ENCODE peak calls at places on chromosomes 11 and 22, in four cellular contexts. One of them, this sample, is unnamed.

GRCh38 chr22:27978875-27979274 is 59.8 kb upstream of the PITPNB start:
- DNase-seq in right lobe of liver: peak
- DNase-seq in cardiac muscle cell: no peak
- DNase-seq in Peyer's patch: no peak
- DNase-seq in this sample: no peak

GRCh38 chr11:73430326-73430725 is 54.1 kb downstream of the RELT start:
- DNase-seq in right lobe of liver: no peak
- DNase-seq in cardiac muscle cell: no peak
- DNase-seq in Peyer's patch: no peak
- DNase-seq in this sample: no peak

GRCh38 chr11:116600930-116601329 is 171.9 kb downstream of the BUD13 start:
- DNase-seq in right lobe of liver: no peak
- DNase-seq in cardiac muscle cell: no peak
- DNase-seq in Peyer's patch: no peak
- DNase-seq in this sample: no peak

GRCh38 chr11:74195828-74196227 is 24.7 kb downstream of the PPME1 start:
- DNase-seq in right lobe of liver: no peak
- DNase-seq in cardiac muscle cell: no peak
- DNase-seq in Peyer's patch: no peak
- DNase-seq in this sample: no peak

GRCh38 chr22:17865183-17866055 is 91.2 kb upstream of the BID start:
- DNase-seq in right lobe of liver: no peak
- DNase-seq in cardiac muscle cell: no peak
- DNase-seq in Peyer's patch: peak
- DNase-seq in this sample: no peak

GRCh38 chr22:39663751-39664150 is 93.2 kb downstream of the CACNA1I start:
- DNase-seq in right lobe of liver: no peak
- DNase-seq in cardiac muscle cell: no peak
- DNase-seq in Peyer's patch: no peak
- DNase-seq in this sample: peak

GRCh38 chr11:95042906-95043305 is 6.3 kb upstream of the KDM4F start:
- DNase-seq in right lobe of liver: no peak
- DNase-seq in cardiac muscle cell: no peak
- DNase-seq in Peyer's patch: no peak
- DNase-seq in this sample: no peak

GRCh38 chr11:118437736-118438125 is 1.4 kb downstream of the KMT2A start:
- DNase-seq in right lobe of liver: peak
- DNase-seq in cardiac muscle cell: peak
- DNase-seq in Peyer's patch: peak
- DNase-seq in this sample: peak

GRCh38 chr11:85823816-85824215 is 12.9 kb upstream of the SYTL2 start:
- DNase-seq in right lobe of liver: no peak
- DNase-seq in cardiac muscle cell: no peak
- DNase-seq in Peyer's patch: peak
- DNase-seq in this sample: no peak

GRCh38 chr11:77411238-77411637 is 62.7 kb downstream of the PAK1 start:
- DNase-seq in right lobe of liver: peak
- DNase-seq in cardiac muscle cell: peak
- DNase-seq in Peyer's patch: peak
- DNase-seq in this sample: no peak

GRCh38 chr11:68904458-68904847 is 762 bp downstream of the IGHMBP2 start:
- DNase-seq in right lobe of liver: no peak
- DNase-seq in cardiac muscle cell: no peak
- DNase-seq in Peyer's patch: no peak
- DNase-seq in this sample: peak

GRCh38 chr11:68903631-68904457 is at the start of the genes IGHMBP2 and MRPL21:
- DNase-seq in right lobe of liver: peak
- DNase-seq in cardiac muscle cell: peak
- DNase-seq in Peyer's patch: peak
- DNase-seq in this sample: peak

GRCh38 chr11:68905421-68906360 is 2.0 kb downstream of the IGHMBP2 start:
- DNase-seq in right lobe of liver: peak
- DNase-seq in cardiac muscle cell: no peak
- DNase-seq in Peyer's patch: no peak
- DNase-seq in this sample: no peak

GRCh38 chr11:68900835-68901381 is 2.7 kb downstream of the MRPL21 start:
- DNase-seq in right lobe of liver: no peak
- DNase-seq in cardiac muscle cell: no peak
- DNase-seq in Peyer's patch: no peak
- DNase-seq in this sample: no peak

GRCh38 chr11:68903288-68903630 is 373 bp downstream of the MRPL21 start:
- DNase-seq in right lobe of liver: no peak
- DNase-seq in cardiac muscle cell: no peak
- DNase-seq in Peyer's patch: no peak
- DNase-seq in this sample: no peak
- TF ChIP-seq CTCF in right lobe of liver: no peak
- TF ChIP-seq CTCF in cardiac muscle cell: no peak
- TF ChIP-seq CTCF in Peyer's patch: no peak
- TF ChIP-seq CTCF in this sample: no peak

GRCh38 chr11:83195176-83195531 is 1.6 kb downstream of the ANKRD42 start:
- DNase-seq in right lobe of liver: no peak
- DNase-seq in cardiac muscle cell: no peak
- DNase-seq in Peyer's patch: no peak
- DNase-seq in this sample: no peak
- TF ChIP-seq CTCF in right lobe of liver: no peak
- TF ChIP-seq CTCF in cardiac muscle cell: peak
- TF ChIP-seq CTCF in Peyer's patch: no peak
- TF ChIP-seq CTCF in this sample: no peak

DNA sequence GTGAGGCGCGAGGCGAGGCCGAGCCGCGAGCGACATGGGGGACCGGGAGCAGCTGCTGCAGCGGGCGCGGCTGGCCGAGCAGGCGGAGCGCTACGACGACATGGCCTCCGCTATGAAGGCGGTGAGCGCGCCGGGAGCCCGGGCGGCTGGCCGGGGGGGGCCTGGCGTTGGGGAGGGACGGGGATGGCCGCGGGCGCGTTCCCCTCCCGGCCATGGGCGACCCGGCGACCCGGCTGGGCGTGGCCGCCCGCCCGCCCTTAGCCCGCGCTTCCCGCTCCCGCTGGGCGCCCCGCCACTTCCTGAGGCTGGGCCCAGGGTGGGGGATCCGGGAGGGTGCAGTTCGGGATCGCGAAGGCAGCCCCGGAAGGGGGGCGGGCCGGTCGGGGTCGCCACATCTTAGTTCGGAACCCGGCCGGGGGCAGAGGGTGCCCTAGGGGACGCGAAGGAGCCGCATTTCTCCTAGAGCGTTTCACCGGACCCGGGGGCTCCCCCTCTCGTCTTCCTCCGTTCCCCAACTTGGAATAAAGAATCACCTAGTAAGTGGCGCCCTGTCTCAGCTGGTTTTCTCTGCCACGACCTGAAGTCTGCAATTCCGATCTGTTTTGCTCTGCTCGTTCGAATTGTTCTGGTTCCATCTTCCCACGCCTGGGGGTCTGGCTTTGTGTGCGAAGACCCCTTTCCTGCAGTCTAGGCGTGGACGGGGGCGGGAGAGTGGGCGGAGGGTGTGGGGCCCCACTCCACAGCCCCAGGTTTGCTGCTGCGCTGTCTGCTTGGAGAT is 554 bp downstream of the YWHAH start:
- DNase-seq in right lobe of liver: peak
- DNase-seq in cardiac muscle cell: peak
- DNase-seq in Peyer's patch: peak
- DNase-seq in this sample: peak
- TF ChIP-seq CTCF in right lobe of liver: no peak
- TF ChIP-seq CTCF in cardiac muscle cell: no peak
- TF ChIP-seq CTCF in Peyer's patch: no peak
- TF ChIP-seq CTCF in this sample: peak

DNA sequence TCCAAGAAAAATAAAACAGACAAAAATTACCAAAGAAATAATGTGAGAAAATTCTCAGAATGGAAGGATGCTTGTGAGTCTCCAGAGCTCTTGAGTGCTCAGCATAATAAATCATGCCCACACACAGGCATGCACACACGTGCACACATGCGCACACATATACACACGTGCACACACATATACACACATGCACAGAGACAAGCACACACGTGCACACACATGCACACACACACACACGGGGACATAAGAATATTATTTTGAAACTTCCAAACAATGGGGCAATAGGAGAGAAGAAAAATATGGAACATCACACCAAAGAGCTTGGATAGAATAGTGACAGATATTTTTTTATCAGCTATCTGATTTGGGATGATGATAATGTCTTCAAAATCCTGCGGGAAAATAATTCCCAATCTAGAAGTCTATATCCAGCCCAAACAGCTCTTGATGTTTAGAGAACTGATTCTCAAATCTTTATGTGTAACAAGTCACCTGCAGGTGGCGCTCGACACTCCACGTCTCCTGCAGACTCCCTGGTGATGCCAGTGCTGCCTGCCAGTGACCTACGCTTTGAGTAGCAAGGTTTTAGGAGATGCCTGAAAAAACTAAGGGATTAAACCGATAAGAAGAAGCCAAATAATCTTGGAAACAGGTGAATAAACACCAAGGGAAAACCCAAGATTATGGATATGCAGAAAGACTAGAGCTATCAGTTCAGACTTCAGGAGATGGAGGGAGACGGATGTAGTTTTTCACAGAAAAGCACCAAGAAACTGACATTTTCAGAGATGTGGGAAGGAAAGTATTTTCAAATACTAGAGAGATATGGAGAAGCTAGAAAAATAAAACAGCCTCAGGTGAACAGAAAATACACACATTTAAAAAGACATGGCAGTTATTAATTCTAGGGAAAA is 743.6 kb downstream of the ETS1 start:
- DNase-seq in right lobe of liver: peak
- DNase-seq in cardiac muscle cell: peak
- DNase-seq in Peyer's patch: peak
- DNase-seq in this sample: peak
- TF ChIP-seq CTCF in right lobe of liver: peak
- TF ChIP-seq CTCF in cardiac muscle cell: peak
- TF ChIP-seq CTCF in Peyer's patch: peak
- TF ChIP-seq CTCF in this sample: no peak

DNA sequence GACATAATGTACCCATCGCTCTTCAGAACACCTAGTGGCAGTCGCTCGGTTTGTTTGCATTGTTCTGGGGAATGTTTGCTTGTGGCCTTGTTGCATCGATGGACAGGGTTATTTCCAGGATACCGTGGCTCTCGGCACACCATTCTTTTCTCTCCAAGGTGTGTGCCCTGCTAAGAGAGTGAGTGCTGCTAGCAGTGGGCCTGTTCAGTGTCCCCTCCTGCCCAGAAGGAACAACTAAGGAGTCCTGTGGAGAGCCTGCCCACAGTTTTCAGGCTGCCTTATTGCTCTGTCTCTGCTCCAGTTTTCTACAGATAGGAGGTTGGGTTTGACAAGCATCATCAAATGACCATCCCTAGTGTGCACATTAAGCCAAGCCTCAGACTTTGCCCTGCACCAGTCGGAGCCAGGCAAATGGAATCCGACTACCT is 1.4 kb downstream of the CRY2 start:
- DNase-seq in right lobe of liver: peak
- DNase-seq in cardiac muscle cell: no peak
- DNase-seq in Peyer's patch: no peak
- DNase-seq in this sample: no peak
- TF ChIP-seq CTCF in right lobe of liver: no peak
- TF ChIP-seq CTCF in cardiac muscle cell: no peak
- TF ChIP-seq CTCF in Peyer's patch: no peak
- TF ChIP-seq CTCF in this sample: no peak

DNA sequence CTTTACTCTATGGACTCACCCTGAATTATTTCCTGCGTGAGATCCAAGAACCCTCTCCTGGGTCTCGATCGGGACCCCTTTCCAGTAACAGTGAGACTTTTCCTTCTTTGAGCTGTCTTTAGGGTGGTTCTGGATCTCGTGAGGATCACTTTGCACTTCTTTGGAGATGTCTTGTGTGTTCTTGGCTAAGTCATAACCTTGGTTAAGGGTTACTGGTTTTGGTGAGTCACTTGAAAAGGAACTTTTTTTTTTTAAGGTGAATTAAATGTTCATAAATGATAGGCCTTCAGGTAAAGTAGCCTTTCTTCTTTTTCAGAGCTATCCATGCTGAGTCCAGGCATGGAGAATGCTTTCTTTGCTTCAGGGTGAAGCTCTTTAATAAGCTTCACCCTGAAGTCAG is 19.4 kb upstream of the GSTP1 start:
- DNase-seq in right lobe of liver: no peak
- DNase-seq in cardiac muscle cell: no peak
- DNase-seq in Peyer's patch: no peak
- DNase-seq in this sample: no peak
- TF ChIP-seq CTCF in right lobe of liver: no peak
- TF ChIP-seq CTCF in cardiac muscle cell: no peak
- TF ChIP-seq CTCF in Peyer's patch: no peak
- TF ChIP-seq CTCF in this sample: no peak

GRCh38 chr11:67085617-67086016 is 29.0 kb downstream of the RHOD start:
- DNase-seq in right lobe of liver: no peak
- DNase-seq in cardiac muscle cell: no peak
- DNase-seq in Peyer's patch: no peak
- DNase-seq in this sample: no peak

GRCh38 chr11:67083786-67084366 is 27.2 kb downstream of the RHOD start:
- DNase-seq in right lobe of liver: no peak
- DNase-seq in cardiac muscle cell: no peak
- DNase-seq in Peyer's patch: no peak
- DNase-seq in this sample: no peak

GRCh38 chr11:67079065-67079464 is 22.4 kb downstream of the RHOD start:
- DNase-seq in right lobe of liver: no peak
- DNase-seq in cardiac muscle cell: no peak
- DNase-seq in Peyer's patch: no peak
- DNase-seq in this sample: no peak

DNA sequence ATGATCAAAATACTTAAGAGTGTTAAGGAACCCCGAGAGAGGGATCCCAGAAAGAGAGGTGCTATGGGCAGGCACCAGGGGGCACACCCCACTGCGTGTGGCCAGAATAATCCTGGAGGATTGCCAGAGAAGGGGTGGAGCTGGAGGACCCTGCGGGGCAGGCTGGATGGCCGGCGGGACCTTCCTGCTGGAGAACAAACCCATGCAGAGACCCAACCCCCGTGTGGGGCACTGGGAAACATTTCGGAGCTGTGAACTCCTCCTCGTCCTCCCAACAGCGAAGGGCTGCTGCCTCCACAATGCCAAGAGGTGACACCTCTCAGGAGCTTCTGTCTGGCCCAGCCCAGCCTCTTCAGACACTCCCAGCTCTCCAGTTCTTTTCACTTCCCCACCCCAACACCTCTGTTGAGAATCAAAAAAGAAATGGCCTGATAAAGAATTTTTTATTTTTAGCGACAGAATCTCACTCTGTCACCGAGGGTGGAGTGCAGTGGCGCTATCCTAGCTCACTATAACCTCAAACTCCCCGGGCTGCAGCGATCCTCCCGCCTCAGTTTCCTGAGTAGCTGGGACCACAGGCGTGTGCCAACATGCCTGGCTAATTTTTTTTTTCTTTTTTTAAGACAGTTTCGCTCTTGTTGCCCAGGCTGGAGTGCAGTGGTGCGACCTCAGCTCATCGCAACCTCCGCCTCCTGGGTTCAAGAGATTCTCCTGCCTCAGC is 25.6 kb downstream of the RHOD start:
- DNase-seq in right lobe of liver: no peak
- DNase-seq in cardiac muscle cell: peak
- DNase-seq in Peyer's patch: no peak
- DNase-seq in this sample: peak
- TF ChIP-seq CTCF in right lobe of liver: no peak
- TF ChIP-seq CTCF in cardiac muscle cell: no peak
- TF ChIP-seq CTCF in Peyer's patch: no peak
- TF ChIP-seq CTCF in this sample: no peak

DNA sequence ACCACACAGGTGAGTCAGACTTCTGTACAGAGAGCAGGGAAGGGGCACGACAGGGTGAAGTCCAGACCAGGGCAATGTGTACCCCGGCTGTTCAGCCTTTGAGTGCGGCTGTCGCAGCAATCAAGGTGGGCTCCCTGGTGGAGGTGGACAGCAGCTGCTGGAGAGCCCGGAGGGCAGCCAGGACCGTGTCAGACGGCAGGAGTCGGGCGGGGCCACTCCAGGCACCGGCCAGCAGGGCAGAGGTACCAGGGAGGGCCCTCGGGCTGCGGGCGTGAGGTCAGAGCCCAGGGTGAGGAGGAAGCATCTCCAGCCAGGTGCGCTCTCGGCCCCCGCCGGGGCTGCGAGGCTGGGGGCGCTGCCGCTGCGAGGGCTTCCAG is 802 bp upstream of the PIM3 start:
- DNase-seq in right lobe of liver: peak
- DNase-seq in cardiac muscle cell: no peak
- DNase-seq in Peyer's patch: peak
- DNase-seq in this sample: peak
- TF ChIP-seq CTCF in right lobe of liver: peak
- TF ChIP-seq CTCF in cardiac muscle cell: no peak
- TF ChIP-seq CTCF in Peyer's patch: peak
- TF ChIP-seq CTCF in this sample: no peak